ENCODE peak calls at places on chromosomes 16 and 17, in seven cellular contexts. X is adipocyte, C is esophagus muscularis mucosa, J is cardiac muscle cell, T is AG04450, B is heart right ventricle, K is gastrocnemius medialis. Y is an unnamed sample.
A peak's percentile ranks its signal among the peaks of the same experiment; 100 is the strongest.

GRCh38 chr17:73057196-73057595 is 35.3 kb downstream of the SLC39A11 start:
- DNase-seq in K (no peak), C (no peak), X (no peak), T (no peak), J (no peak), B (no peak), Y (no peak)

GRCh38 chr17:74282587-74283370 is 8.7 kb downstream of the DNAI2 start:
- DNase-seq in T (no peak), K (no peak), X (no peak), B (no peak), J (no peak), C (no peak), Y (peak; percentile 38)

GRCh38 chr17:53032861-53033271 is 789.9 kb upstream of the KIF2B start:
- DNase-seq in X (peak; percentile 0), C (no peak), J (peak; percentile 88), K (peak; percentile 18), T (no peak), B (peak; percentile 11), Y (peak; percentile 65)

GRCh38 chr16:47073223-47074155 is 70.3 kb downstream of the NETO2 start:
- DNase-seq in T (no peak), C (peak; percentile 37), J (no peak), X (peak; percentile 16), B (no peak), K (no peak), Y (no peak)

GRCh38 chr17:75590314-75590761 is 2.7 kb downstream of the MYO15B start:
- DNase-seq in K (no peak), B (no peak), T (no peak), C (no peak), X (no peak), J (no peak), Y (no peak)

GRCh38 chr17:76132574-76133338 is 8.3 kb downstream of the FOXJ1 start:
- DNase-seq in B (no peak), T (no peak), J (peak; percentile 19), C (no peak), K (no peak), X (no peak), Y (no peak)

GRCh38 chr17:49971848-49972485 is 3.0 kb downstream of the DLX4 start:
- DNase-seq in X (peak; percentile 20), K (no peak), B (no peak), T (no peak), C (no peak), J (peak; percentile 29), Y (no peak)

GRCh38 chr17:77649717-77650211 is 308.7 kb upstream of the TNRC6C start:
- DNase-seq in K (no peak), B (no peak), C (no peak), J (peak; percentile 8), T (no peak), X (no peak), Y (peak; percentile 41)

GRCh38 chr16:66933776-66934137 is 445 bp downstream of the CIAO2B start:
- DNase-seq in X (no peak), C (no peak), K (peak; percentile 29), T (no peak), B (no peak), J (no peak), Y (no peak)

GRCh38 chr17:27566673-27567562 is 64.1 kb upstream of the LGALS9 start:
- DNase-seq in B (no peak), C (no peak), J (no peak), X (no peak), K (no peak), T (no peak), Y (no peak)

GRCh38 chr16:1645914-1646525 is 32.1 kb upstream of the JPT2 start:
- DNase-seq in B (no peak), X (no peak), K (no peak), J (no peak), T (no peak), C (no peak), Y (peak; percentile 79)

GRCh38 chr16:27759301-27759871 is 209.4 kb downstream of the KATNIP start:
- DNase-seq in J (peak; percentile 53), T (no peak), B (no peak), X (no peak), C (no peak), K (no peak), Y (no peak)

GRCh38 chr17:44254696-44255095 is 13.2 kb downstream of the SLC4A1 start:
- DNase-seq in C (no peak), X (no peak), K (no peak), T (no peak), J (no peak), B (no peak), Y (no peak)

GRCh38 chr17:57009737-57010445 is 32.0 kb downstream of the SCPEP1 start:
- DNase-seq in K (peak; percentile 25), B (peak; percentile 23), X (peak; percentile 67), T (no peak), C (no peak), J (peak; percentile 46), Y (peak; percentile 79)

GRCh38 chr17:9985622-9986021 is 80.6 kb upstream of the RCVRN start:
- DNase-seq in K (no peak), C (no peak), T (no peak), J (no peak), X (no peak), B (no peak), Y (no peak)

GRCh38 chr17:17971431-17972125 is 622 bp downstream of the TOM1L2 start:
- DNase-seq in K (peak; percentile 41), J (peak; percentile 41), B (peak; percentile 67), T (no peak), C (no peak), X (peak; percentile 57), Y (peak; percentile 22)

GRCh38 chr16:23424292-23424958 is 28.6 kb downstream of the COG7 start:
- DNase-seq in T (no peak), K (no peak), X (no peak), J (no peak), B (no peak), C (no peak), Y (peak; percentile 55)

GRCh38 chr17:8237886-8238285 is 10.0 kb downstream of the CTC1 start:
- DNase-seq in C (no peak), J (no peak), X (no peak), B (no peak), K (no peak), T (no peak), Y (no peak)

GRCh38 chr17:44808156-44808555 is 21.9 kb downstream of the GJC1 start:
- DNase-seq in B (no peak), T (no peak), K (no peak), C (no peak), J (no peak), X (no peak), Y (no peak)

GRCh38 chr17:75181608-75182318 is 996 bp downstream of the SUMO2 start:
- DNase-seq in B (peak; percentile 14), K (no peak), T (no peak), X (peak; percentile 49), C (no peak), J (peak; percentile 24), Y (no peak)

GRCh38 chr17:79217473-79218135 is 143.0 kb downstream of the ENGASE start:
- DNase-seq in X (no peak), K (no peak), B (no peak), J (no peak), C (no peak), T (no peak), Y (no peak)

GRCh38 chr16:52994942-52995341 is 57.8 kb downstream of the CHD9NB start:
- DNase-seq in X (no peak), C (no peak), K (no peak), B (no peak), J (no peak), T (no peak), Y (no peak)

GRCh38 chr17:83036666-83037065 is 42.7 kb upstream of the METRNL start:
- DNase-seq in T (no peak), J (no peak), K (no peak), C (no peak), B (no peak), X (no peak), Y (no peak)
- H3K4me3 ChIP-seq in T (no peak overlapping the region), J (no peak overlapping the region), K (no peak overlapping the region), C (no peak overlapping the region), B (no peak overlapping the region), X (no peak overlapping the region), Y (no peak overlapping the region)

GRCh38 chr17:63390090-63390489 is 56.0 kb downstream of the CYB561 start:
- DNase-seq in K (no peak), B (no peak), J (no peak), T (no peak), X (no peak), C (no peak), Y (no peak)

GRCh38 chr17:63398680-63399079 is 47.4 kb downstream of the CYB561 start:
- DNase-seq in T (no peak), K (no peak), X (peak; percentile 13), C (no peak), B (no peak), J (no peak), Y (no peak)

GRCh38 chr17:63399856-63400255 is 46.2 kb downstream of the CYB561 start:
- DNase-seq in K (peak; percentile 53), J (peak; percentile 73), T (no peak), X (peak; percentile 63), B (peak; percentile 81), C (no peak), Y (no peak)

GRCh38 chr17:63399316-63399715 is 46.8 kb downstream of the CYB561 start:
- DNase-seq in J (peak; percentile 66), K (no peak), X (peak; percentile 20), C (no peak), T (no peak), B (no peak), Y (no peak)

GRCh38 chr17:63395075-63395815 is 50.9 kb downstream of the CYB561 start:
- DNase-seq in K (no peak), B (peak; percentile 27), C (no peak), J (peak; percentile 76), T (no peak), X (peak; percentile 67), Y (no peak)
- H3K4me3 ChIP-seq in K (no peak overlapping the region), B (no peak overlapping the region), C (no peak overlapping the region), J (no peak overlapping the region), T (no peak overlapping the region), X (peak overlapping the region; percentile 50), Y (no peak overlapping the region)

GRCh38 chr16:87126403-87127025 is 190.7 kb downstream of the C16orf95 start:
- DNase-seq in T (no peak), B (no peak), K (no peak), J (no peak), X (no peak), C (no peak), Y (no peak)
- H3K4me3 ChIP-seq in T (no peak overlapping the region), B (no peak overlapping the region), K (no peak overlapping the region), J (no peak overlapping the region), X (no peak overlapping the region), C (no peak overlapping the region), Y (no peak overlapping the region)

DNA sequence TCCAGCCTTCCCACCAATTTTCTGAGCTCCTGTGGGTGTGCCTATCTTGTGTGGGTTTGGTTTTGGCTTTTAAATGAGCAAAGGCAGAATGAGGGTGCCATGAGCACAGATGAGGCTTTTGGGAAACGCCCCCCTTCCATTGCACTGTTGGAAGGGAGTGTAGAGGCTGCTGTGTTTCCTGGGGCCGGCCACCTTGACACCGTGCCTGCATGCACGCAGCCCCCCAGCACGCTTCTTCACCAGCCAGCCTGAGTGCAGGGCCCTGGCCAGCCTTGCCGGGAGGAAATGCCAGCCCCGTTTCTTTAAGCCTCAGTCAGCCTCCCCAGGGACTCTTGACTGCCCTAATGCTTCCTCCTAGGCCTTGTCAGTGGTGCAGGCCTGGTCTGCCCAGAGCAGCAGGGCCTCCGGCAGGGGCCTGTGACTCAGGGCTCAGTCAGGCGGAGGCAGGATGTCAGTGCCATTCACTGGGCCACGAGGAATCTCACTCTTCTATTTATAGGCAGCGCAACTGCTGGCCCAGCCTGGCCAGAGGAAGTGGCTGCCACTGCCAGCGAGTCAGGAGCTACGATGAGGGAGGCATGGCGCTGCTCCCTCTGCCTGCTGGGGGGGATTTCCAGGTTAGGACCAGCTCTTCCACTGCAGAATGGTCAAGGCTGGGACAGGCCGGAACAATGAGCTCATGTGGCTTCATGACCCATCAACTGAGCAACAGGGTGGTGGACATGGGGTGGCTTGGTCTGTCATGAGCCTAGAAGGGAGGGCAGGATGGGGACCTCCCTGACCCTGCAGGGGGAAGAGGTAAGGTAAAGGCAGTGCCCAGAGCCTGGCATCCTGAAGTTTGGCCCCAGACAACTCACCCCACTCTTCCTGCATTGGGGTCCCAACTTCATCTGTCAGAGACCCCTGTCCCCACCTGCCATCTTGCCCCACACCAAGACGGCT is 205.2 kb downstream of the RAB11FIP4 start:
- DNase-seq in K (peak; percentile 94), B (peak; percentile 78), C (no peak), X (peak; percentile 96), J (peak; percentile 96), T (peak; percentile 91), Y (peak; percentile 86)
- H3K4me3 ChIP-seq in K (no peak overlapping the region), B (no peak overlapping the region), C (no peak overlapping the region), X (no peak overlapping the region), J (no peak overlapping the region), T (no peak overlapping the region), Y (no peak overlapping the region)

Y was measured in A549.